ENCODE peak calls at places on chromosomes 16 and 17, in six cellular contexts. One of them, this sample, is unnamed.

GRCh38 chr17:7136266-7136877 is 21.8 kb upstream of the ASGR2 start:
- DNase-seq in NCI-H460: peak
- DNase-seq in A172: peak
- DNase-seq in stomach: peak
- DNase-seq in omental fat pad: peak
- DNase-seq in Calu3: peak
- DNase-seq in this sample: no peak

GRCh38 chr16:89290887-89291286 is 73.4 kb downstream of the ZNF778 start:
- DNase-seq in NCI-H460: no peak
- DNase-seq in A172: no peak
- DNase-seq in stomach: no peak
- DNase-seq in omental fat pad: no peak
- DNase-seq in Calu3: no peak
- DNase-seq in this sample: no peak

GRCh38 chr17:43616865-43617264 is 44.9 kb downstream of the MEOX1 start:
- DNase-seq in NCI-H460: no peak
- DNase-seq in A172: no peak
- DNase-seq in stomach: no peak
- DNase-seq in omental fat pad: no peak
- DNase-seq in Calu3: no peak
- DNase-seq in this sample: no peak

GRCh38 chr16:87356491-87356853 is 27.1 kb downstream of the FBXO31 start:
- DNase-seq in NCI-H460: no peak
- DNase-seq in A172: no peak
- DNase-seq in stomach: no peak
- DNase-seq in omental fat pad: no peak
- DNase-seq in Calu3: no peak
- DNase-seq in this sample: no peak

GRCh38 chr16:69131167-69131748 is 1.1 kb downstream of the CHTF8 start:
- DNase-seq in NCI-H460: no peak
- DNase-seq in A172: peak
- DNase-seq in stomach: no peak
- DNase-seq in omental fat pad: no peak
- DNase-seq in Calu3: no peak
- DNase-seq in this sample: no peak

GRCh38 chr17:43784068-43784467 is 3.8 kb downstream of the CFAP97D1 start:
- DNase-seq in NCI-H460: no peak
- DNase-seq in A172: peak
- DNase-seq in stomach: no peak
- DNase-seq in omental fat pad: no peak
- DNase-seq in Calu3: no peak
- DNase-seq in this sample: no peak

GRCh38 chr16:68128577-68129305 is 43.6 kb downstream of the NFATC3 start:
- DNase-seq in NCI-H460: no peak
- DNase-seq in A172: no peak
- DNase-seq in stomach: no peak
- DNase-seq in omental fat pad: no peak
- DNase-seq in Calu3: no peak
- DNase-seq in this sample: no peak

GRCh38 chr17:75361344-75361743 is 44.1 kb downstream of the GRB2 start:
- DNase-seq in NCI-H460: no peak
- DNase-seq in A172: peak
- DNase-seq in stomach: no peak
- DNase-seq in omental fat pad: no peak
- DNase-seq in Calu3: no peak
- DNase-seq in this sample: no peak

GRCh38 chr17:4534515-4534914 is 20.7 kb downstream of the MYBBP1A start:
- DNase-seq in NCI-H460: no peak
- DNase-seq in A172: no peak
- DNase-seq in stomach: no peak
- DNase-seq in omental fat pad: no peak
- DNase-seq in Calu3: no peak
- DNase-seq in this sample: no peak